ENCODE peak calls at places on chromosome 13, in eight cellular contexts. One of them, this sample, is unnamed.

GRCh38 chr13:107373551-107373950 is 805.6 kb upstream of the ARGLU1 start:
- DNase-seq in hepatocyte: peak; percentile 53
- DNase-seq in Caco-2: peak; percentile 11
- DNase-seq in GOT3: no peak
- DNase-seq in fibroblast of the aortic adventitia: peak; percentile 76
- DNase-seq in activated naive CD4-positive, alpha-beta T cell treated with Interleukin-2 at 50 U/mL for 16 hours: no peak
- DNase-seq in HS-27A: peak; percentile 61
- DNase-seq in Calu3: no peak
- DNase-seq in this sample: peak; percentile 59

GRCh38 chr13:26909515-26909914 is 148.9 kb upstream of the GPR12 start:
- DNase-seq in Calu3: no peak
- DNase-seq in hepatocyte: no peak
- DNase-seq in Caco-2: no peak
- DNase-seq in GOT3: no peak
- DNase-seq in HS-27A: no peak
- DNase-seq in activated naive CD4-positive, alpha-beta T cell treated with Interleukin-2 at 50 U/mL for 16 hours: no peak
- DNase-seq in fibroblast of the aortic adventitia: no peak
- DNase-seq in this sample: no peak

GRCh38 chr13:112651306-112651705 is 38.5 kb upstream of the ATP11A start:
- DNase-seq in Calu3: no peak
- DNase-seq in Caco-2: no peak
- DNase-seq in HS-27A: no peak
- DNase-seq in fibroblast of the aortic adventitia: peak; percentile 43
- DNase-seq in GOT3: no peak
- DNase-seq in hepatocyte: no peak
- DNase-seq in activated naive CD4-positive, alpha-beta T cell treated with Interleukin-2 at 50 U/mL for 16 hours: no peak
- DNase-seq in this sample: no peak

GRCh38 chr13:74768521-74769090 is 634.4 kb upstream of the KLF12 start:
- DNase-seq in fibroblast of the aortic adventitia: no peak
- DNase-seq in HS-27A: no peak
- DNase-seq in activated naive CD4-positive, alpha-beta T cell treated with Interleukin-2 at 50 U/mL for 16 hours: no peak
- DNase-seq in Caco-2: no peak
- DNase-seq in GOT3: no peak
- DNase-seq in Calu3: no peak
- DNase-seq in hepatocyte: no peak
- DNase-seq in this sample: no peak

GRCh38 chr13:92461831-92462230 is 764.8 kb upstream of the GPC6 start:
- DNase-seq in Caco-2: no peak
- DNase-seq in fibroblast of the aortic adventitia: no peak
- DNase-seq in Calu3: no peak
- DNase-seq in activated naive CD4-positive, alpha-beta T cell treated with Interleukin-2 at 50 U/mL for 16 hours: no peak
- DNase-seq in hepatocyte: no peak
- DNase-seq in GOT3: no peak
- DNase-seq in HS-27A: no peak
- DNase-seq in this sample: no peak

GRCh38 chr13:60351326-60351725 is 45.7 kb upstream of the TDRD3 start:
- DNase-seq in Caco-2: no peak
- DNase-seq in activated naive CD4-positive, alpha-beta T cell treated with Interleukin-2 at 50 U/mL for 16 hours: no peak
- DNase-seq in HS-27A: peak; percentile 76
- DNase-seq in Calu3: no peak
- DNase-seq in fibroblast of the aortic adventitia: peak; percentile 63
- DNase-seq in GOT3: no peak
- DNase-seq in hepatocyte: peak; percentile 20
- DNase-seq in this sample: peak; percentile 70

GRCh38 chr13:73972503-73972902 is 161.7 kb downstream of the KLF12 start:
- DNase-seq in activated naive CD4-positive, alpha-beta T cell treated with Interleukin-2 at 50 U/mL for 16 hours: no peak
- DNase-seq in HS-27A: no peak
- DNase-seq in Calu3: no peak
- DNase-seq in Caco-2: no peak
- DNase-seq in hepatocyte: no peak
- DNase-seq in fibroblast of the aortic adventitia: no peak
- DNase-seq in GOT3: no peak
- DNase-seq in this sample: no peak

GRCh38 chr13:23993439-23993980 is 96.2 kb upstream of the C1QTNF9B start:
- DNase-seq in hepatocyte: no peak
- DNase-seq in Caco-2: no peak
- DNase-seq in Calu3: no peak
- DNase-seq in GOT3: no peak
- DNase-seq in activated naive CD4-positive, alpha-beta T cell treated with Interleukin-2 at 50 U/mL for 16 hours: no peak
- DNase-seq in HS-27A: no peak
- DNase-seq in fibroblast of the aortic adventitia: no peak
- DNase-seq in this sample: no peak

GRCh38 chr13:28611654-28612131 is 47.2 kb upstream of the POMP start:
- DNase-seq in HS-27A: no peak
- DNase-seq in Calu3: no peak
- DNase-seq in fibroblast of the aortic adventitia: no peak
- DNase-seq in activated naive CD4-positive, alpha-beta T cell treated with Interleukin-2 at 50 U/mL for 16 hours: no peak
- DNase-seq in GOT3: no peak
- DNase-seq in hepatocyte: no peak
- DNase-seq in Caco-2: no peak
- DNase-seq in this sample: no peak

GRCh38 chr13:87999141-87999765 is 328.1 kb downstream of the SLITRK5 start:
- DNase-seq in HS-27A: peak; percentile 35
- DNase-seq in Caco-2: no peak
- DNase-seq in fibroblast of the aortic adventitia: peak; percentile 0
- DNase-seq in GOT3: no peak
- DNase-seq in Calu3: no peak
- DNase-seq in activated naive CD4-positive, alpha-beta T cell treated with Interleukin-2 at 50 U/mL for 16 hours: no peak
- DNase-seq in hepatocyte: no peak
- DNase-seq in this sample: no peak

GRCh38 chr13:25836709-25837316 is 215.0 kb downstream of the SHISA2 start:
- DNase-seq in Caco-2: no peak
- DNase-seq in HS-27A: no peak
- DNase-seq in fibroblast of the aortic adventitia: no peak
- DNase-seq in hepatocyte: no peak
- DNase-seq in activated naive CD4-positive, alpha-beta T cell treated with Interleukin-2 at 50 U/mL for 16 hours: no peak
- DNase-seq in Calu3: no peak
- DNase-seq in GOT3: no peak
- DNase-seq in this sample: no peak

This sample was measured in left kidney.